ENCODE peak calls at places on chromosome 10, in four cellular contexts. C, Q, I and M are unnamed samples.

GRCh38 chr10:126156545-126156944 is 231.7 kb downstream of the ADAM12 start:
- DNase-seq in C (no peak), Q (no peak), I (no peak), M (no peak)

GRCh38 chr10:120460191-120460590 is 3.2 kb downstream of the PLPP4 start:
- DNase-seq in C (no peak), Q (no peak), I (no peak), M (no peak)

GRCh38 chr10:130326954-130327353 is 190.8 kb downstream of the GLRX3 start:
- DNase-seq in C (no peak), Q (no peak), I (no peak), M (no peak)

GRCh38 chr10:78953124-78954008 is 115.4 kb upstream of the ZMIZ1 start:
- DNase-seq in C (no peak), Q (peak; percentile 72), I (peak; percentile 69), M (no peak)

GRCh38 chr10:62047960-62048383 is 146.5 kb downstream of the ARID5B start:
- DNase-seq in C (no peak), Q (no peak), I (peak; percentile 62), M (no peak)

GRCh38 chr10:31999261-31999660 is 57.0 kb downstream of the KIF5B start:
- DNase-seq in C (no peak), Q (no peak), I (peak; percentile 13), M (no peak)

GRCh38 chr10:30074101-30074500 is 14.7 kb upstream of the JCAD start:
- DNase-seq in C (no peak), Q (no peak), I (no peak), M (no peak)

GRCh38 chr10:184911-185310 is 49.7 kb downstream of the ZMYND11 start:
- DNase-seq in C (no peak), Q (no peak), I (no peak), M (no peak)

DNA sequence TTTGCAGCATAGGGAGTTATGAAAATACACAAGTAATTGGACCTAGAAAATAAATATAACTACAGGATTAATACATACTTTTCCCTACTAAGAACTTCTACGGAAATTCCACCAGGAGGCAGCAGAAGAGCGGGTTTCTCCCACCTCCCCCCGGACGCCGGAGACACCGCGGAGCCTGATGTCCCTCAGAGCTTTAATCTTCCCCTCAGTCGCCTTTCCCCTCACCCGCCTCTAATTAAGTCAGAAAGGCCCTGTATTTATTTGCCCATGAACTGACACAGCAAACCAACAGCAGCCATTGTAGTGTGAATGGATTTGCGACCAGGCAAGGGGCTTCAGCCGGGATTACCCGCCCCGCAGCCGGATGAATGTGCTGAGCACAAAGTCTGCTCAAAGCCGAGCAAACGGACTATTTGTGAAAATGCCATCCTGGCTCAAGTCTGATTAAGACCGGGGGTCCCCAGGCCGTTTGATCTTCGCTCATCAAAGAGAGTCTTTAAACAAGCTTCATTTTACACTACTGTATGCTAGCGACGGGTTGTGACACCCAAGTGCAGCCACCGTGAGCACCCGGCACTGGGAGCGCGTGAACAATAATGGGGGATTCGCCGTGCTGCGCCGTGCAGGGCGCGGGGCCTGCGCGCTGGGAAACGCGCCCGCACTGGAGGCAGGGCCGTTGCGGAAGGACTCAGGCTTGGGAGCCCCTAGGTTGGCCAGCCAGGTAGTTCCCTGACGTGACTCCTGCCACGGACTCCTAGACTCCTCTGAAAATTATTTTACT is 5.6 kb upstream of the DKK1 start:
- DNase-seq in C (no peak), Q (peak; percentile 21), I (peak; percentile 91), M (no peak)
- H3K4me3 ChIP-seq in C (peak overlapping the region; percentile 72), Q (peak overlapping the region; percentile 32), I (peak overlapping the region; percentile 32), M (peak overlapping the region; percentile 49)

GRCh38 chr10:58101682-58102081 is 166.0 kb downstream of the IPMK start:
- DNase-seq in C (no peak), Q (no peak), I (no peak), M (no peak)

GRCh38 chr10:58104419-58104818 is 163.3 kb downstream of the IPMK start:
- DNase-seq in C (no peak), Q (no peak), I (no peak), M (no peak)

GRCh38 chr10:58106211-58107035 is 161.3 kb downstream of the IPMK start:
- DNase-seq in C (no peak), Q (no peak), I (no peak), M (no peak)

GRCh38 chr10:58107506-58107905 is 160.2 kb downstream of the IPMK start:
- DNase-seq in C (no peak), Q (no peak), I (peak; percentile 6), M (peak; percentile 42)

GRCh38 chr10:58102897-58103296 is 164.8 kb downstream of the IPMK start:
- DNase-seq in C (no peak), Q (no peak), I (no peak), M (no peak)
- TF ChIP-seq CTCF in C (no peak), Q (no peak), I (no peak), M (no peak)

GRCh38 chr10:87974130-87974529 is 110.7 kb downstream of the PTEN start:
- DNase-seq in C (no peak), Q (no peak), I (no peak), M (no peak)
- H3K4me3 ChIP-seq in C (no peak overlapping the region), Q (no peak overlapping the region), I (no peak overlapping the region), M (no peak overlapping the region)

DNA sequence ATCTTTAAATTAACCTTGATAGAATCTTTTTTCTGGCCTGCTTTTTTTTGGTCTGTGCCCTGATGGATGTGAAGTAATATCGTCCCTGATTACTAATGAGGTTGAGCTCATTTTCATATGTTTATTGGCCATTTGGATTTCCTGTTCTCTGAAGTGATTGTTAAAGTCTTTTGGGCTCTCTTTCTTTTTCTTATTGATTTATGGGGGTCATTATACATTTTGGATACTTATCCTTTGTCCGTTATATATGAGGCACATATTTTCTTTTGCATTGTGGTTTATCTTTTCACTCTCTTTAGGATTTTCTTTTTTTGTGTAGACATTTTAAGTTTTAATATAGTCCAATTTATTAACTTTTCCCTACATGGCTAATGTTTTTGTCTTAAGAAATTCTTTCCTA is 12.6 kb downstream of the SLK start:
- DNase-seq in C (no peak), Q (no peak), I (no peak), M (no peak)
- TF ChIP-seq CTCF in C (no peak), Q (no peak), I (no peak), M (no peak)

GRCh38 chr10:118752401-118752800 is 2.4 kb downstream of the CACUL1 start:
- DNase-seq in C (no peak), Q (no peak), I (no peak), M (no peak)

GRCh38 chr10:118754132-118754555 is 626 bp downstream of the CACUL1 start:
- DNase-seq in C (no peak), Q (no peak), I (peak; percentile 43), M (no peak)

GRCh38 chr10:118753331-118753730 is 1.4 kb downstream of the CACUL1 start:
- DNase-seq in C (no peak), Q (no peak), I (peak; percentile 21), M (no peak)

GRCh38 chr10:118751272-118751671 is 3.5 kb downstream of the CACUL1 start:
- DNase-seq in C (no peak), Q (no peak), I (no peak), M (no peak)

DNA sequence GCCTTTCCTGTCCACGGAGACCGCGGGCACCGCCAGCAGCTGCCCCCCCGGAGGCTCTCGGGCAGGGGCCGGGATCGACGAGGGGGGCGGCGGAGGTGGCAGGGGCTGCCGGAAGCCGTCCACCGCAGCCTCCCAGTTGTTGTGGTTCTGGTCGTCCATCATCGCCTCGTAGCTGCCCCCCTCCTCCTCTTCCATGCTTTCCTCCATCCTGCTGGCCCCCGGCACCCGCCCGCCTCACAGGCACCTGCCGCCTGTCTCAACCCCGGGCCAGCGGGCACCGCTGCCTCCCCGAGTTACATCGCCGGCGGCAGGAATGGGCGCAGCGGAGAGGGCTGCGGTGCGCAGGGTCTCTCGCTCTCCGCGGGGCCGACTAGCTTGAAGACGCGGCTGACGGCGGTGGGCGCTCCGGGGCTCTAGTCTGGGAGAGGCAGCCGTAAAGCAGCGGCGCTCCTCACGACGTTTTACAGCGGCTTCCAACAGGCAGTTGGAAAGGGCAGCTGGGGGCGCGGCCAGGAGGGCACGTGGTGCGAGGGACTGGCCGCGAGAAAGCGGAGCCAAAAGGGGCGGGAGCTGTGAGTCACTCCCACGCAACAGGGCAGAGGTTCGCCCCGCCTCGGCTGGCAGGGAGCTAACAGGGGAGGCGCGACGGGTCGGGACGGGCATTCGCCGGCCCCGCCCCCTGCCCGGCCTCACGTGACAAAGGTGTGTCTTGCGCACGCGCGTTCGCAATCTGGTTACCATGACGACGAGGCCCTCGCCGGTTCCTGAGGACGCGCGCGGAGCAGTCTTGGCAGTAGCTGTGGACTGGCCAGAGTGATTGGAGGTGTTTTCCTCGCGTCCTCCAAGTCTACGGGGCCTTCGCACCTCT is at the start of gene CACUL1:
- DNase-seq in C (peak; percentile 99), Q (peak; percentile 100), I (peak; percentile 100), M (peak; percentile 97)
- H3K4me3 ChIP-seq in C (peak within 1 kb of the TSS; percentile 94), Q (peak within 1 kb of the TSS; percentile 82), I (peak within 1 kb of the TSS; percentile 99), M (peak within 1 kb of the TSS; percentile 90)

DNA sequence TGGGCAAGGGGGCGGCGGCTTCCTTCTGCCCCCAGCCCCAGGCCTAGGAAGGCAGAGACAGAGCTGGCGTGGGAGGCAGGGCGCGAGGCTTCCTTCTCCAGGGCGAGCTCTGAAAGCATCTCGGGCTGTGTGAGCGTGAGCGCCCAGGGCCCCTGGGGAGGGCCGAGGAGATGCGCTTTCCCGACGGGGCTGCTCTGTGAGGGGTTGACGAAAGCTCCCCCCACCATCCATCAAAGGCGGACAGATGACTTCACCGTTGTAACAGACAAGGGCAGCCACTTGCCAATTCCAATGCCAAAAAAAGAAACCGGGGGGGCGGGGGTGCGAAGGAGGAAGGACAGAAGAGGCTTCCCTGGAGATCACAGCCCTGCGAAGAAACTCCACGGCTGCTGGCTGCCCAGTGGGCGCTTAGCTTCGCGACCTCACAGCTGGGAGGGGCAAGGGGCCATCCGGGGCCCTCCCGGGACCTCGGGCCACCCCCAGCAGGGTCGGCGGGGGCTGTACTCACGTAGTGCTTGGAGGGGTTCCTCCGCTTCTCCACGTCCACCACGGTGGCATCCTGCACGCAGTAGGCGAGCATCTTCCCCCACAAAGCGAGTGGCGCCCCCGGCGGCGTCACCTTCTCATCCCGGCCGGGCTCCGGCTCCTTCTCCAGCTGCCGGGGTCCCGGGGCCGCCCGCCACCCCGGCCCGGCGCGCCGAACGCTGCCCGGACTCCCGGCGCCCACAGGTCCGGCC is 521 bp downstream of the SH3PXD2A start:
- DNase-seq in C (no peak), Q (peak; percentile 65), I (no peak), M (no peak)
- TF ChIP-seq CTCF in C (peak; percentile 27), Q (no peak), I (peak; percentile 29), M (peak; percentile 37)

GRCh38 chr10:11578802-11579255 is 32.6 kb downstream of the USP6NL start:
- DNase-seq in C (no peak), Q (no peak), I (no peak), M (no peak)

GRCh38 chr10:11568578-11568977 is 42.9 kb downstream of the USP6NL start:
- DNase-seq in C (no peak), Q (no peak), I (no peak), M (no peak)

GRCh38 chr10:11570751-11571150 is 40.7 kb downstream of the USP6NL start:
- DNase-seq in C (no peak), Q (no peak), I (no peak), M (no peak)

GRCh38 chr10:11576092-11576809 is 35.2 kb downstream of the USP6NL start:
- DNase-seq in C (no peak), Q (no peak), I (no peak), M (no peak)

GRCh38 chr10:11573497-11573896 is 38.0 kb downstream of the USP6NL start:
- DNase-seq in C (no peak), Q (no peak), I (peak; percentile 66), M (peak; percentile 7)
- H3K4me3 ChIP-seq in C (no peak overlapping the region), Q (no peak overlapping the region), I (no peak overlapping the region), M (no peak overlapping the region)